ENCODE peak calls at places on chromosomes 1 and 21, in nine cellular contexts. D is B cell, V is DND-41, J is psoas muscle, I is WTC11, Y is vagina, K is heart right ventricle, U is MM.1S, P is A549. L is an unnamed sample.

GRCh38 chr21:40759061-40759460 is 87.9 kb downstream of the DSCAM start:
- DNase-seq in D (no peak), V (no peak), J (no peak), I (no peak), Y (no peak), K (no peak), U (no peak), P (no peak), L (no peak)

GRCh38 chr1:246582301-246583055 is 16.2 kb downstream of the CNST start:
- DNase-seq in D (no peak), V (no peak), J (no peak), I (no peak), Y (no peak), K (no peak), U (no peak), P (no peak), L (no peak)

GRCh38 chr21:42514883-42515228 is 1.2 kb downstream of the SLC37A1 start:
- DNase-seq in D (no peak), V (no peak), J (no peak), I (no peak), Y (no peak), K (no peak), U (no peak), P (no peak), L (no peak)

GRCh38 chr1:30790850-30791778 is 33.5 kb upstream of the LAPTM5 start:
- DNase-seq in D (peak; percentile 72), V (peak; percentile 40), J (no peak), I (no peak), Y (no peak), K (no peak), U (peak; percentile 40), P (no peak), L (peak; percentile 64)

GRCh38 chr1:90940746-90941145 is 81.1 kb downstream of the ZNF644 start:
- DNase-seq in D (no peak), V (no peak), J (no peak), I (no peak), Y (no peak), K (no peak), U (no peak), P (no peak), L (no peak)

GRCh38 chr1:230495891-230496385 is 69.8 kb upstream of the PGBD5 start:
- DNase-seq in D (peak; percentile 2), V (no peak), J (no peak), I (no peak), Y (no peak), K (no peak), U (peak; percentile 97), P (peak; percentile 22), L (no peak)

GRCh38 chr1:183137782-183138181 is 48.3 kb upstream of the LAMC2 start:
- DNase-seq in D (no peak), V (no peak), J (no peak), I (no peak), Y (no peak), K (no peak), U (no peak), P (no peak), L (no peak)

GRCh38 chr1:91600431-91601330 is 100.0 kb downstream of the CDC7 start:
- DNase-seq in D (no peak), V (no peak), J (no peak), I (no peak), Y (peak; percentile 52), K (no peak), U (no peak), P (no peak), L (no peak)

GRCh38 chr1:164443166-164443565 is 115.8 kb upstream of the PBX1 start:
- DNase-seq in D (no peak), V (no peak), J (no peak), I (no peak), Y (no peak), K (no peak), U (no peak), P (no peak), L (no peak)

GRCh38 chr1:164443836-164444235 is 115.1 kb upstream of the PBX1 start:
- DNase-seq in D (no peak), V (no peak), J (no peak), I (no peak), Y (no peak), K (no peak), U (no peak), P (no peak), L (no peak)

GRCh38 chr1:164446020-164446419 is 113.0 kb upstream of the PBX1 start:
- DNase-seq in D (no peak), V (no peak), J (no peak), I (no peak), Y (no peak), K (no peak), U (peak; percentile 91), P (no peak), L (no peak)

GRCh38 chr1:164440222-164440621 is 118.8 kb upstream of the PBX1 start:
- DNase-seq in D (no peak), V (no peak), J (no peak), I (peak; percentile 21), Y (no peak), K (peak; percentile 56), U (peak; percentile 37), P (peak; percentile 7), L (no peak)
- TF ChIP-seq CTCF in D (no peak), V (no peak), J (peak; percentile 46), I (no peak), Y (no peak), K (no peak), U (peak; percentile 58), P (peak; percentile 12), L (no peak)

GRCh38 chr1:205229916-205230700 is 2.4 kb downstream of the TMCC2 start:
- DNase-seq in D (no peak), V (no peak), J (no peak), I (no peak), Y (no peak), K (no peak), U (peak; percentile 59), P (no peak), L (no peak)

GRCh38 chr1:205228052-205228451 is 306 bp downstream of the TMCC2 start:
- DNase-seq in D (peak; percentile 30), V (no peak), J (no peak), I (no peak), Y (no peak), K (no peak), U (peak; percentile 26), P (peak; percentile 41), L (no peak)

GRCh38 chr1:205227584-205228006 is at the start of gene TMCC2:
- DNase-seq in D (peak; percentile 83), V (peak; percentile 91), J (peak; percentile 91), I (peak; percentile 97), Y (no peak), K (peak; percentile 94), U (peak; percentile 98), P (peak; percentile 97), L (peak; percentile 96)

GRCh38 chr1:205230965-205231364 is 3.2 kb downstream of the TMCC2 start:
- DNase-seq in D (no peak), V (no peak), J (no peak), I (no peak), Y (no peak), K (no peak), U (peak; percentile 36), P (no peak), L (no peak)

DNA sequence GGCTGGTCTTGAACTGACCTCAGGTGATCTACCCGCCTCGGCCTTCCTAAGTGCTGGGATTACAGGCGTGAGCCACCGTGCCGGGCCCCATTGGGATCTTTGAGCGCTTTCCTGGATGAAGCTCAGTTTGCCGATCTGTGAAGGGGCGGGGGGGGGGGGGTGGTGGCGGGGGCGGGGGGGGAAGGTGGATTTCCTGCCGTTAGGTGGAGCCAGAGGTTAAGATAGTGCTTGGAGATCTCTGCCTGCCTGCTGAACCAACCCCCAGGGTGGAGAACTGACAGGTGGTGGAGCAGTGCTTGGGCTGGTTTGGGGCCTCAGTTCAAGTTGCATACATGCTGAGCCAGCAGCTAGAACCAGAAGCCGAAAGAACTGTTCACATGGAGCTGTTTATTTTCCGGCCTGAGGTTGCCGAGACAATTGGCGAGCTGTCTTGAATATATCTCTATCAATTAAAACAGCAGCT is 1.7 kb downstream of the TMCC2 start:
- DNase-seq in D (peak; percentile 78), V (peak; percentile 64), J (peak; percentile 61), I (peak; percentile 73), Y (no peak), K (peak; percentile 55), U (peak; percentile 99), P (peak; percentile 98), L (peak; percentile 87)
- TF ChIP-seq CTCF in D (peak; percentile 22), V (peak; percentile 50), J (peak; percentile 28), I (no peak), Y (no peak), K (no peak), U (peak; percentile 35), P (peak; percentile 32), L (peak; percentile 42)

DNA sequence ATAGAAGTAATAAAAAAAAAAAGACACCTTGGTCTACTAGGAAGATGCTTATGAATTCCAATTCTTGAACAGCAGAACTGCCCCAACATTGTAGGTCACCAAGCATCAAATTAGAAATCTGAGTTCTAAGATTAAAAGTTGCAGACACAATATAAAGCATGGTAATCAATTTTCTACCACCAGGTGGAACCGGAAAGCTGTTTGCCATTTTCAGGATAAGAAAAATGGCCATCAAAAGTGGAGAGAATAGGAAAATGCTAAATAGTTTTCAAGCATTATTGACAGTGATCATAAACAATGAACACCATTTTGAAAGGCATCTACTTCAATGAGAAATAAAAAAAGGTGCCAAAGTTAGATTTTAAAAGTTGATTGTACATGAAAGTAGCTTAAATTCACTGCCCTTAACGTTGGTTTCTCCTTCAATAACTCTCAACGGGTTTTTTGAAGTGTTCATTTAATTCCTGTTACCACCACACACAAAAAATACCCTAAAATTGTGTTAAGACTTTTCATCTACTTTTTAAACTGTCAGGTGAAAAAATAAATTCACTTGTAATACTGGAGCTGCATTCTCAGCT is 252.9 kb downstream of the KCNT2 start:
- DNase-seq in D (no peak), V (no peak), J (no peak), I (no peak), Y (no peak), K (no peak), U (peak; percentile 25), P (peak; percentile 5), L (no peak)
- TF ChIP-seq CTCF in D (no peak), V (peak; percentile 55), J (peak; percentile 17), I (no peak), Y (no peak), K (no peak), U (peak; percentile 49), P (peak; percentile 58), L (no peak)

GRCh38 chr1:184805667-184806295 is 51.1 kb upstream of the EDEM3 start:
- DNase-seq in D (peak; percentile 86), V (peak; percentile 76), J (peak; percentile 89), I (peak; percentile 86), Y (no peak), K (peak; percentile 91), U (peak; percentile 81), P (peak; percentile 76), L (peak; percentile 75)
- TF ChIP-seq CTCF in D (peak; percentile 97), V (peak; percentile 96), J (peak; percentile 94), I (peak; percentile 80), Y (peak; percentile 92), K (peak; percentile 75), U (peak; percentile 98), P (peak; percentile 87), L (peak; percentile 96)

DNA sequence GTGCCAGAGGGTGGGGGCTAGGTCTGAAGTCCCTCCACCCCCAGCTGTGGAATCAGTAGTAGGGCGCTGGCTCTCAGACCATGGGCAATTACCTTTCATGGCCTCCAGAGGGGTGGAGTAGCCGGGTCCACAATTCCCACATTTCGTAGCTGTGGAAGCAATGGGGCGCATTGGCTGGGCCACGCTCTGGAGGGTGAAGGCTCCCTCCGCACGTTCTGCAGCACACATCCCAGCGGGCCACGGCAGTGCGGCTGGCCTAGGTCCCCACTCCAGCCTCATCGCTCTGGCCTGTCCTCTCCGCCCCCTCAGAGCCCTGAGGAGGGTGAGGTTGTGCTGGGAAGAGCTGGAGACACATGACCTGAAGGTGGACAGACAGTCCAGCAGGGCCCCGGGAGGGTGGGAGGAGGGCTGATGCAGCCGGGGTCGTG is 2.9 kb downstream of the SELENBP1 start:
- DNase-seq in D (no peak), V (no peak), J (no peak), I (no peak), Y (no peak), K (no peak), U (no peak), P (no peak), L (no peak)
- TF ChIP-seq CTCF in D (no peak), V (no peak), J (no peak), I (no peak), Y (no peak), K (no peak), U (no peak), P (no peak), L (no peak)